ENCODE peak calls at places on chromosomes 6 and 20, in four cellular contexts. C, W, U and T are unnamed samples.

GRCh38 chr6:161303628-161304340 is 29.9 kb upstream of the AGPAT4 start:
- DNase-seq in C (peak), W (no peak), U (no peak), T (no peak)

GRCh38 chr6:63351995-63352586 is 32.3 kb upstream of the LGSN start:
- DNase-seq in C (peak), W (peak), U (peak), T (peak)

GRCh38 chr6:148608211-148608951 is 138.4 kb upstream of the UST start:
- DNase-seq in C (no peak), W (no peak), U (no peak), T (no peak)

GRCh38 chr6:11779308-11780096 is 899 bp upstream of the ADTRP start:
- DNase-seq in C (peak), W (no peak), U (peak), T (no peak)

GRCh38 chr6:27668442-27669275 is 195.8 kb upstream of the ZNF184 start:
- DNase-seq in C (peak), W (peak), U (peak), T (no peak)

GRCh38 chr20:52076164-52076563 is 115.4 kb downstream of the ZFP64 start:
- DNase-seq in C (no peak), W (no peak), U (no peak), T (no peak)

GRCh38 chr20:1335961-1336698 is 7.2 kb upstream of the SDCBP2 start:
- DNase-seq in C (no peak), W (no peak), U (no peak), T (no peak)

GRCh38 chr6:115551510-115551909 is 509.2 kb downstream of the FRK start:
- DNase-seq in C (no peak), W (no peak), U (no peak), T (no peak)

GRCh38 chr20:20217626-20218025 is 150.3 kb upstream of the INSM1 start:
- DNase-seq in C (no peak), W (no peak), U (no peak), T (no peak)

GRCh38 chr6:135791441-135791840 is 60.1 kb upstream of the PDE7B start:
- DNase-seq in C (no peak), W (no peak), U (no peak), T (no peak)

GRCh38 chr6:31945507-31946369 is at the start of gene CFB:
- DNase-seq in C (peak), W (no peak), U (peak), T (no peak)

GRCh38 chr6:32982702-32983492 is 14.5 kb downstream of the BRD2 start:
- DNase-seq in C (no peak), W (no peak), U (peak), T (no peak)

GRCh38 chr20:33515569-33516216 is 25.8 kb downstream of the CBFA2T2 start:
- DNase-seq in C (no peak), W (no peak), U (no peak), T (no peak)
- TF ChIP-seq CTCF in C (peak), W (peak), U (peak), T (no peak)

GRCh38 chr6:163820171-163820570 is 405.7 kb downstream of the QKI start:
- DNase-seq in C (no peak), W (no peak), U (no peak), T (no peak)

GRCh38 chr6:163825033-163825432 is 410.5 kb downstream of the QKI start:
- DNase-seq in C (peak), W (no peak), U (no peak), T (no peak)

GRCh38 chr6:163823577-163823976 is 409.1 kb downstream of the QKI start:
- DNase-seq in C (no peak), W (no peak), U (no peak), T (no peak)

GRCh38 chr6:163818719-163819118 is 404.2 kb downstream of the QKI start:
- DNase-seq in C (no peak), W (no peak), U (no peak), T (no peak)

GRCh38 chr6:163820745-163821456 is 406.4 kb downstream of the QKI start:
- DNase-seq in C (no peak), W (no peak), U (no peak), T (no peak)
- TF ChIP-seq CTCF in C (no peak), W (no peak), U (no peak), T (no peak)

DNA sequence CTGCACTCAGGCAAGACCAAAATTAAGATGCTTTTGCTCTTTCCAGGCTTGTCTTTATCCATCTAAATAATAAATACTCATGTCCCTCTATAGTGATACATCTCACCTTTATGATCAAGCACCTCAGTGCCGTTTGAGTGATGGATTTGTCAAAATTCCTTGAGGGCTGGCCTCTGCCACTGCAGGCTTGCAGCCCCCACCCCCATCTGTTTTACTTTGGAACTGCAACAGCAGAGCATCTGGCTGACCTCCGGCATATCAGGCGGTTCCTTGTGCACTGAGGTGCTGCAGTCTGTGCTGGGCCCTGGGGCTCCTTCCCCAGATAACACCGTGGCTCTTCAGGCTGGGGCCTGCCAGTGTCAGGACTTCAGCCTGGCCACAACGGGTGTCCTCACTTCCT is 386.9 kb downstream of the CDH26 start:
- DNase-seq in C (no peak), W (no peak), U (no peak), T (no peak)
- TF ChIP-seq CTCF in C (no peak), W (no peak), U (no peak), T (no peak)

DNA sequence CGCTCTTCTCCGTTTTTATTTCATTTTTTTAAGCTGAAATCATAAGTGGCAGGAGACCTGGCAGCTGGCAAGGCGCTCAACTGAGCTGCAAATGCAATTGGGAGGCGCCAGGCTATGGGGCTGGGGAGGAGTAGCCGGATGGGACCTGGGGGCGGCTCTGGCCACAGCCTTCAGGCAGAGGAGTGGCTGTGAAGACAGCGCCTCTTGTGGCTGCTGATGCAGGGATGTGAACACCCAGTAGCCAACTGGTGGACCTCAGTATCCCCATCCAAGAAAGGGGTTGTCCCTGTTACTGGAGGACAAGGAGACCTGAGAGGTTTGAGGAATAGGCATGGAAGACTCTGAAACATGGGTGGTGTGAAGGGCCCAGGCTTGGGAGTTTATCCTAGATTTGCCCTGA is 12.6 kb downstream of the KCNK17 start:
- DNase-seq in C (no peak), W (no peak), U (no peak), T (no peak)
- TF ChIP-seq CTCF in C (peak), W (peak), U (peak), T (no peak)

DNA sequence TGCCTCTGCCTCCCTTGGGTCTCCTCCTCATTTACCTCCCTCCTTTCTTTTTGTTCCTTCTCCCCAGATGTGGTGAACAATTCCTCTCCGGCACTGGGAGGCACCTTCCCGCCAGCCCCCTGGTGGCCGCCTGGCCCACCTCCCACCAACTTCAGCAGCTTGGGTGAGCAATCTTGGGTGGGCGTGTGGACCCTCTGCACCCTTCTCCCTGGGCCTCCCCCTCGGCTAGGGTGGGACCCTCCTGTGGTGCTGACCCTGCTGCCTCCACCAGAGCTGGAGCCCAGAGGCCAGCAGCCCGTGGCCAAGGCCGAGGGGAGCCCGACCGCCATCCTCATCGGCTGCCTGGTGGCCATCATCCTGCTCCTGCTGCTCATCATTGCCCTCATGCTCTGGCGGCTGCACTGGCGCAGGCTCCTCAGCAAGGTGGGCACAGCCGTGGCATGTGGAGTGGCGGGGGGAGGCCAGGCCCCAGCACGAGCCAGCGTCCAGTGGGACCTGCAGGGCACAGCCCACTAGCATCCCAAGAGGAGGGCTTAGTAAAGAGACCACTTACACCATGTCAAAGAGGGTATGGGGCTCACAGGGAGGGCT is 8.8 kb downstream of the DDR1 start:
- DNase-seq in C (no peak), W (no peak), U (no peak), T (no peak)
- TF ChIP-seq CTCF in C (peak), W (no peak), U (no peak), T (no peak)

GRCh38 chr20:59578602-59579403 is 25.5 kb upstream of the PHACTR3 start:
- DNase-seq in C (no peak), W (no peak), U (no peak), T (no peak)
- TF ChIP-seq CTCF in C (no peak), W (no peak), U (no peak), T (no peak)

GRCh38 chr6:16737926-16738325 is 23.3 kb downstream of the ATXN1 start:
- DNase-seq in C (peak), W (no peak), U (no peak), T (no peak)

GRCh38 chr6:16741112-16742016 is 19.9 kb downstream of the ATXN1 start:
- DNase-seq in C (peak), W (peak), U (peak), T (peak)

GRCh38 chr6:16737389-16737788 is 23.9 kb downstream of the ATXN1 start:
- DNase-seq in C (peak), W (no peak), U (no peak), T (no peak)

GRCh38 chr6:16736856-16737255 is 24.4 kb downstream of the ATXN1 start:
- DNase-seq in C (no peak), W (no peak), U (no peak), T (no peak)

DNA sequence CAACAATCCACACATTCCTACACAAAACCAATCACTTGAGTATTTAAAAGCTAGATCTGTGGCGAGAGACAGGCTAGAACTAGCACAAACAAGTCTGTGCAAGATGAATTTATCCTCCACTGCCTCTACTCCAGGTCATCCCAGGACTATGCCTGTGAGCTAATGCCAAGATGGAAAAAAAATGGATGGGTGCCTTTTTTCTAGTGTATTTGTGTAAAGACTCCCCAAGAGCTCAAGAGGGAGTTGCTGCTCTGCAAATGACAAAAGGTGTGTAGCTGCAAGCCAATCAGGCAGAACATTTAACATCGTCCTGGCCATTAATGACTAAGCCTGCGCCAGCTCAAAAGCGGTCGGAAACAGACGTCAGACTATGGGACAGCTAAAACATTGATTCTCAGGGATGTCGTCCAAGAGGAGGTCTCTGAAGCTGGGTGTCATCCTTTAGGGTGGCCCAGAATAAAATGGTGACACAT is 21.9 kb downstream of the ATXN1 start:
- DNase-seq in C (peak), W (no peak), U (no peak), T (no peak)
- TF ChIP-seq CTCF in C (no peak), W (no peak), U (no peak), T (no peak)

GRCh38 chr6:38143191-38144154 is 323.9 kb downstream of the ZFAND3 start:
- DNase-seq in C (no peak), W (no peak), U (no peak), T (no peak)
- TF ChIP-seq CTCF in C (no peak), W (no peak), U (no peak), T (no peak)

DNA sequence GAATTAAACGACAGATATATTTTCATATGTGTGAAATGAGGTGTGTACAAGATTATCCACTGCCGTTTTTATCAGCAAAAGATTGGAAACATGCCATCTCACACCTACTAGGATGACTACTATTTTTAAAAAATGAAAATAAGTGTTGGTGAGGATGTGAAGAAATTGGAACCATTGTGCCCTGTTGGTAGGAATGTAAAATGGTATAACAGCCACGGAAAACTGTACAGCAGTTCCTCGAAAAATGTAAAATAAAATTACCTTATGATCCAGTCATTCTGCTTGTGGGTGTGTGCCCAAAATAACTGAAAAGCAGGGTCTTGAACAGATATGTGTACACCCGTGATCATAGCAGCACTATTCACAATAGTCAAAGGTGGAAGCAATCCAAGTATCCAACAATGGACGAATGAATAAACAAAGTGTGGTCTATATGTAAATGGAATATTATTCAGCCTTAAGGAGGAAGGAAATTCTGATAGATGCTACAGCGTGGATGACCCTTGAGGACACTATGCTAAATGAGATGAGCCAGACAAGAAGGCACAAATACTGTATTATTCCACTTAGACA is 27.0 kb upstream of the CCN5 start:
- DNase-seq in C (no peak), W (no peak), U (no peak), T (no peak)
- TF ChIP-seq CTCF in C (peak), W (no peak), U (no peak), T (no peak)